ENCODE peak calls at places on chromosomes 13 and 19, in four cellular contexts. Q is neuronal stem cell, S is H1, V is H9. T is an unnamed sample.

GRCh38 chr19:33998739-33999345 is 173.5 kb upstream of the LSM14A start:
- DNase-seq in Q (no peak), S (no peak), V (no peak), T (peak)

GRCh38 chr19:29880498-29881081 is 61.4 kb upstream of the URI1 start:
- DNase-seq in Q (no peak), S (no peak), V (no peak), T (no peak)

GRCh38 chr13:45811891-45812583 is 39.5 kb downstream of the SIAH3 start:
- DNase-seq in Q (no peak), S (no peak), V (no peak), T (no peak)

GRCh38 chr19:4914736-4915501 is 5.6 kb downstream of the UHRF1 start:
- DNase-seq in Q (no peak), S (no peak), V (no peak), T (peak)

GRCh38 chr13:62706035-62706434 is 1290.4 kb upstream of the PCDH20 start:
- DNase-seq in Q (no peak), S (no peak), V (no peak), T (no peak)

GRCh38 chr19:46081928-46082727 is 41.3 kb upstream of the IGFL4 start:
- DNase-seq in Q (peak), S (no peak), V (peak), T (peak)

GRCh38 chr19:18167975-18168645 is 5.5 kb upstream of the IFI30 start:
- DNase-seq in Q (no peak), S (no peak), V (no peak), T (peak)

GRCh38 chr19:39550197-39550596 is 10.2 kb upstream of the EID2 start:
- DNase-seq in Q (no peak), S (no peak), V (no peak), T (no peak)

GRCh38 chr19:18425515-18426415 is 6.6 kb downstream of the SSBP4 start:
- DNase-seq in Q (no peak), S (no peak), V (no peak), T (peak)

GRCh38 chr13:107111248-107111647 is 543.3 kb upstream of the ARGLU1 start:
- DNase-seq in Q (no peak), S (no peak), V (no peak), T (no peak)

GRCh38 chr13:76965759-76966421 is 17.6 kb downstream of the ACOD1 start:
- DNase-seq in Q (no peak), S (no peak), V (no peak), T (peak)

GRCh38 chr19:34236035-34236793 is 18.1 kb upstream of the GARRE1 start:
- DNase-seq in Q (no peak), S (no peak), V (no peak), T (peak)

GRCh38 chr13:104140557-104140956 is 1074.3 kb upstream of the SLC10A2 start:
- DNase-seq in Q (no peak), S (no peak), V (no peak), T (no peak)

GRCh38 chr13:32941368-32941767 is 74.9 kb upstream of the KL start:
- DNase-seq in Q (no peak), S (no peak), V (no peak), T (no peak)

GRCh38 chr13:42355118-42355840 is 83.3 kb downstream of the AKAP11 start:
- DNase-seq in Q (no peak), S (no peak), V (no peak), T (no peak)

GRCh38 chr19:33251076-33251475 is 25.4 kb upstream of the SLC7A10 start:
- DNase-seq in Q (no peak), S (no peak), V (no peak), T (no peak)

GRCh38 chr13:40096357-40096911 is 441.0 kb downstream of the COG6 start:
- DNase-seq in Q (no peak), S (no peak), V (no peak), T (no peak)

GRCh38 chr13:76885203-76886004 is 801 bp downstream of the KCTD12 start:
- DNase-seq in Q (peak), S (peak), V (peak), T (peak)

GRCh38 chr19:51179297-51179696 is 37.2 kb downstream of the SIGLEC7 start:
- DNase-seq in Q (no peak), S (no peak), V (peak), T (no peak)

GRCh38 chr19:13020002-13020414 is 24.7 kb downstream of the NFIX start:
- DNase-seq in Q (no peak), S (peak), V (peak), T (no peak)

GRCh38 chr19:13615890-13616289 is 109.6 kb upstream of the CACNA1A start:
- DNase-seq in Q (no peak), S (no peak), V (no peak), T (no peak)

GRCh38 chr19:7895565-7895964 is 7.3 kb downstream of the LRRC8E start:
- DNase-seq in Q (no peak), S (no peak), V (no peak), T (no peak)

GRCh38 chr19:10352764-10353671 is 13.6 kb upstream of the ICAM3 start:
- DNase-seq in Q (peak), S (peak), V (peak), T (peak)

GRCh38 chr19:4575267-4575793 is 15.8 kb upstream of the SEMA6B start:
- DNase-seq in Q (no peak), S (peak), V (peak), T (peak)

GRCh38 chr13:113537205-113537604 is 46.7 kb upstream of the DCUN1D2 start:
- DNase-seq in Q (no peak), S (no peak), V (peak), T (no peak)

GRCh38 chr13:73822671-73823592 is 311.3 kb downstream of the KLF12 start:
- DNase-seq in Q (no peak), S (no peak), V (no peak), T (no peak)

GRCh38 chr19:34926685-34927375 is at the start of gene ZNF30:
- DNase-seq in Q (peak), S (peak), V (peak), T (peak)

GRCh38 chr19:14432817-14433453 is at the start of gene PKN1:
- DNase-seq in Q (peak), S (no peak), V (peak), T (no peak)

GRCh38 chr13:71169125-71169524 is 697.9 kb downstream of the DACH1 start:
- DNase-seq in Q (no peak), S (no peak), V (no peak), T (no peak)

GRCh38 chr13:112879283-112879833 is 89.7 kb upstream of the MCF2L start:
- DNase-seq in Q (no peak), S (no peak), V (no peak), T (peak)

GRCh38 chr13:114078501-114079451 is 53.6 kb downstream of the RASA3 start:
- DNase-seq in Q (no peak), S (no peak), V (no peak), T (peak)

GRCh38 chr19:44212250-44212864 is at the start of gene ZNF227:
- DNase-seq in Q (peak), S (peak), V (peak), T (peak)

GRCh38 chr13:106381083-106381482 is 154.4 kb downstream of the EFNB2 start:
- DNase-seq in Q (no peak), S (no peak), V (no peak), T (peak)

GRCh38 chr13:113211774-113212173 is 2.4 kb downstream of the CUL4A start:
- DNase-seq in Q (no peak), S (no peak), V (peak), T (no peak)

GRCh38 chr19:4052114-4052992 is 14.3 kb downstream of the ZBTB7A start:
- DNase-seq in Q (no peak), S (no peak), V (no peak), T (no peak)

GRCh38 chr13:101640797-101641400 is 188.4 kb downstream of the ITGBL1 start:
- DNase-seq in Q (no peak), S (no peak), V (no peak), T (peak)

GRCh38 chr13:29924482-29924884 is 74.1 kb upstream of the UBL3 start:
- DNase-seq in Q (no peak), S (no peak), V (no peak), T (peak)

GRCh38 chr13:29921542-29921941 is 71.1 kb upstream of the UBL3 start:
- DNase-seq in Q (no peak), S (no peak), V (no peak), T (no peak)

GRCh38 chr13:29922281-29922821 is 71.9 kb upstream of the UBL3 start:
- DNase-seq in Q (no peak), S (no peak), V (no peak), T (peak)

GRCh38 chr13:29923554-29924481 is 73.4 kb upstream of the UBL3 start:
- DNase-seq in Q (no peak), S (peak), V (peak), T (peak)

GRCh38 chr13:29922896-29923295 is 72.5 kb upstream of the UBL3 start:
- DNase-seq in Q (no peak), S (no peak), V (no peak), T (peak)
- H2BK12ac ChIP-seq in Q (no peak), S (peak), V (no peak), T (peak)

GRCh38 chr13:100089633-100090032 is 740 bp downstream of the PCCA start:
- DNase-seq in Q (no peak), S (no peak), V (no peak), T (peak)
- H2BK15ac ChIP-seq in Q (no peak), S (no peak), V (no peak), T (no peak)

GRCh38 chr13:44364019-44364418 is 9.6 kb upstream of the SERP2 start:
- DNase-seq in Q (no peak), S (no peak), V (no peak), T (no peak)
- H2BK12ac ChIP-seq in Q (no peak), S (no peak), V (no peak), T (peak)

GRCh38 chr19:850221-850978 is 1.7 kb upstream of the ELANE start:
- DNase-seq in Q (no peak), S (no peak), V (peak), T (peak)
- H2BK15ac ChIP-seq in Q (peak), S (peak), V (no peak), T (peak)

GRCh38 chr19:2527171-2527570 is 51.2 kb downstream of the GADD45B start:
- DNase-seq in Q (no peak), S (no peak), V (no peak), T (no peak)

GRCh38 chr19:2529473-2529918 is 53.6 kb downstream of the GADD45B start:
- DNase-seq in Q (no peak), S (no peak), V (no peak), T (peak)

GRCh38 chr19:2527716-2528115 is 51.8 kb downstream of the GADD45B start:
- DNase-seq in Q (no peak), S (no peak), V (peak), T (no peak)

GRCh38 chr19:2524840-2525723 is 49.2 kb downstream of the GADD45B start:
- DNase-seq in Q (no peak), S (no peak), V (no peak), T (peak)

GRCh38 chr19:2528543-2529173 is 52.7 kb downstream of the GADD45B start:
- DNase-seq in Q (no peak), S (no peak), V (peak), T (peak)
- H2BK12ac ChIP-seq in Q (no peak), S (no peak), V (no peak), T (peak)

GRCh38 chr19:54881884-54882283 is 7.8 kb downstream of the FCAR start:
- DNase-seq in Q (no peak), S (no peak), V (no peak), T (no peak)
- H2BK15ac ChIP-seq in Q (no peak), S (no peak), V (no peak), T (no peak)

T was measured in mesenchymal stem cell.